ENCODE peak calls at places on chromosomes 16 and 17, in four cellular contexts. One of them, this sample, is unnamed. For H3K9me3 and H3K4me1, the result is how much of the 10 kb centered on the place peaks cover.

GRCh38 chr17:48678141-48678971 is 44.0 kb downstream of the PRAC1 start:
- DNase-seq in Peyer's patch: peak
- DNase-seq in HepG2: peak
- DNase-seq in sigmoid colon: peak
- DNase-seq in this sample: peak

GRCh38 chr17:48530887-48531272 is at the start of gene HOXB1:
- DNase-seq in Peyer's patch: no peak
- DNase-seq in HepG2: no peak
- DNase-seq in sigmoid colon: no peak
- DNase-seq in this sample: no peak

GRCh38 chr17:80819422-80820164 is 172.0 kb upstream of the CHMP6 start:
- DNase-seq in Peyer's patch: peak
- DNase-seq in HepG2: peak
- DNase-seq in sigmoid colon: peak
- DNase-seq in this sample: no peak

GRCh38 chr17:63827801-63828221 is 348 bp upstream of the FTSJ3 start:
- DNase-seq in Peyer's patch: no peak
- DNase-seq in HepG2: no peak
- DNase-seq in sigmoid colon: no peak
- DNase-seq in this sample: no peak

GRCh38 chr17:8162997-8163977 is 539 bp upstream of the VAMP2 start:
- DNase-seq in Peyer's patch: peak
- DNase-seq in HepG2: no peak
- DNase-seq in sigmoid colon: peak
- DNase-seq in this sample: no peak

GRCh38 chr16:84513111-84514065 is 8.9 kb upstream of the MEAK7 start:
- DNase-seq in Peyer's patch: no peak
- DNase-seq in HepG2: no peak
- DNase-seq in sigmoid colon: peak
- DNase-seq in this sample: no peak

GRCh38 chr17:73342057-73342522 is 30.3 kb upstream of the CDC42EP4 start:
- DNase-seq in Peyer's patch: no peak
- DNase-seq in HepG2: no peak
- DNase-seq in sigmoid colon: peak
- DNase-seq in this sample: peak

GRCh38 chr17:48223945-48224344 is 116.4 kb downstream of the SNX11 start:
- DNase-seq in Peyer's patch: no peak
- DNase-seq in HepG2: no peak
- DNase-seq in sigmoid colon: no peak
- DNase-seq in this sample: no peak

GRCh38 chr17:62809656-62810055 is 1.5 kb upstream of the MARCHF10 start:
- DNase-seq in Peyer's patch: no peak
- DNase-seq in HepG2: no peak
- DNase-seq in sigmoid colon: no peak
- DNase-seq in this sample: no peak

GRCh38 chr16:16120382-16121184 is 102.7 kb downstream of the ABCC6 start:
- DNase-seq in Peyer's patch: no peak
- DNase-seq in HepG2: no peak
- DNase-seq in sigmoid colon: peak
- DNase-seq in this sample: peak

GRCh38 chr17:11853321-11854151 is 143.7 kb downstream of the ZNF18 start:
- DNase-seq in Peyer's patch: no peak
- DNase-seq in HepG2: no peak
- DNase-seq in sigmoid colon: no peak
- DNase-seq in this sample: no peak

GRCh38 chr16:4882633-4883285 is 35.5 kb downstream of the UBN1 start:
- DNase-seq in Peyer's patch: no peak
- DNase-seq in HepG2: no peak
- DNase-seq in sigmoid colon: no peak
- DNase-seq in this sample: no peak

GRCh38 chr17:4899341-4900230 is at the start of gene C17orf107:
- DNase-seq in Peyer's patch: peak
- DNase-seq in HepG2: no peak
- DNase-seq in sigmoid colon: peak
- DNase-seq in this sample: peak

GRCh38 chr17:16374129-16374528 is 6.8 kb upstream of the UBB start:
- DNase-seq in Peyer's patch: no peak
- DNase-seq in HepG2: no peak
- DNase-seq in sigmoid colon: peak
- DNase-seq in this sample: no peak

GRCh38 chr17:17849147-17849820 is 12.5 kb upstream of the SREBF1 start:
- DNase-seq in Peyer's patch: no peak
- DNase-seq in HepG2: peak
- DNase-seq in sigmoid colon: peak
- DNase-seq in this sample: peak

GRCh38 chr16:66970775-66971725 is 10.0 kb downstream of the CES3 start:
- DNase-seq in Peyer's patch: no peak
- DNase-seq in HepG2: no peak
- DNase-seq in sigmoid colon: no peak
- DNase-seq in this sample: no peak

GRCh38 chr17:31388351-31388750 is 3.1 kb upstream of the RAB11FIP4 start:
- DNase-seq in Peyer's patch: no peak
- DNase-seq in HepG2: no peak
- DNase-seq in sigmoid colon: no peak
- DNase-seq in this sample: no peak

GRCh38 chr16:2148714-2149629 is 547 bp downstream of the RAB26 start:
- DNase-seq in Peyer's patch: no peak
- DNase-seq in HepG2: no peak
- DNase-seq in sigmoid colon: no peak
- DNase-seq in this sample: no peak

GRCh38 chr17:36608794-36609497 is 7.6 kb downstream of the MRM1 start:
- DNase-seq in Peyer's patch: peak
- DNase-seq in HepG2: no peak
- DNase-seq in sigmoid colon: no peak
- DNase-seq in this sample: no peak

GRCh38 chr16:11109551-11109950 is 146.5 kb downstream of the SOCS1 start:
- DNase-seq in Peyer's patch: peak
- DNase-seq in HepG2: no peak
- DNase-seq in sigmoid colon: no peak
- DNase-seq in this sample: no peak

GRCh38 chr17:50502643-50502990 is 5.6 kb upstream of the MYCBPAP start:
- DNase-seq in Peyer's patch: peak
- DNase-seq in HepG2: no peak
- DNase-seq in sigmoid colon: no peak
- DNase-seq in this sample: no peak

GRCh38 chr16:16882766-16883165 is 503.8 kb downstream of the NPIPA7 start:
- DNase-seq in Peyer's patch: no peak
- DNase-seq in HepG2: no peak
- DNase-seq in sigmoid colon: no peak
- DNase-seq in this sample: no peak

GRCh38 chr17:19021622-19022083 is 17.1 kb upstream of the FAM83G start:
- DNase-seq in Peyer's patch: no peak
- DNase-seq in HepG2: no peak
- DNase-seq in sigmoid colon: no peak
- DNase-seq in this sample: no peak

GRCh38 chr16:70747703-70748631 is 53.0 kb downstream of the VAC14 start:
- DNase-seq in Peyer's patch: no peak
- DNase-seq in HepG2: no peak
- DNase-seq in sigmoid colon: no peak
- DNase-seq in this sample: no peak

GRCh38 chr16:12078405-12079245 is 102.1 kb downstream of the SNX29 start:
- DNase-seq in Peyer's patch: no peak
- DNase-seq in HepG2: no peak
- DNase-seq in sigmoid colon: no peak
- DNase-seq in this sample: no peak

GRCh38 chr17:45077643-45078042 is 16.5 kb downstream of the NMT1 start:
- DNase-seq in Peyer's patch: no peak
- DNase-seq in HepG2: no peak
- DNase-seq in sigmoid colon: no peak
- DNase-seq in this sample: no peak

GRCh38 chr16:88973007-88973410 is 4.0 kb downstream of the CBFA2T3 start:
- DNase-seq in Peyer's patch: no peak
- DNase-seq in HepG2: no peak
- DNase-seq in sigmoid colon: no peak
- DNase-seq in this sample: no peak

GRCh38 chr16:66801320-66802105 is at the start of gene TERB1:
- DNase-seq in Peyer's patch: no peak
- DNase-seq in HepG2: no peak
- DNase-seq in sigmoid colon: no peak
- DNase-seq in this sample: no peak

GRCh38 chr17:64262422-64263260 is at the start of gene TEX2:
- DNase-seq in Peyer's patch: peak
- DNase-seq in HepG2: peak
- DNase-seq in sigmoid colon: peak
- DNase-seq in this sample: peak

GRCh38 chr17:57892146-57892819 is 42.4 kb upstream of the MRPS23 start:
- DNase-seq in Peyer's patch: peak
- DNase-seq in HepG2: peak
- DNase-seq in sigmoid colon: peak
- DNase-seq in this sample: peak

GRCh38 chr16:89764711-89765201 is 43.4 kb downstream of the ZNF276 start:
- DNase-seq in Peyer's patch: peak
- DNase-seq in HepG2: no peak
- DNase-seq in sigmoid colon: no peak
- DNase-seq in this sample: no peak

GRCh38 chr17:59310263-59310920 is 21.1 kb upstream of the YPEL2 start:
- DNase-seq in Peyer's patch: no peak
- DNase-seq in HepG2: no peak
- DNase-seq in sigmoid colon: no peak
- DNase-seq in this sample: no peak

GRCh38 chr17:72492494-72492893 is 371.7 kb downstream of the SOX9 start:
- DNase-seq in Peyer's patch: no peak
- DNase-seq in HepG2: peak
- DNase-seq in sigmoid colon: no peak
- DNase-seq in this sample: no peak

GRCh38 chr17:44555056-44555455 is 2.2 kb upstream of the FZD2 start:
- DNase-seq in Peyer's patch: no peak
- DNase-seq in HepG2: no peak
- DNase-seq in sigmoid colon: no peak
- DNase-seq in this sample: no peak

GRCh38 chr17:39208136-39208535 is 8.1 kb downstream of the RPL19 start:
- DNase-seq in Peyer's patch: no peak
- DNase-seq in HepG2: no peak
- DNase-seq in sigmoid colon: no peak
- DNase-seq in this sample: no peak

GRCh38 chr17:39210093-39210434 is 10.0 kb downstream of the RPL19 start:
- DNase-seq in Peyer's patch: no peak
- DNase-seq in HepG2: no peak
- DNase-seq in sigmoid colon: no peak
- DNase-seq in this sample: no peak

GRCh38 chr17:39208893-39209292 is 8.8 kb downstream of the RPL19 start:
- DNase-seq in Peyer's patch: peak
- DNase-seq in HepG2: no peak
- DNase-seq in sigmoid colon: no peak
- DNase-seq in this sample: no peak

GRCh38 chr17:39212200-39212810 is 12.2 kb downstream of the RPL19 start:
- DNase-seq in Peyer's patch: no peak
- DNase-seq in HepG2: no peak
- DNase-seq in sigmoid colon: no peak
- DNase-seq in this sample: no peak

DNA sequence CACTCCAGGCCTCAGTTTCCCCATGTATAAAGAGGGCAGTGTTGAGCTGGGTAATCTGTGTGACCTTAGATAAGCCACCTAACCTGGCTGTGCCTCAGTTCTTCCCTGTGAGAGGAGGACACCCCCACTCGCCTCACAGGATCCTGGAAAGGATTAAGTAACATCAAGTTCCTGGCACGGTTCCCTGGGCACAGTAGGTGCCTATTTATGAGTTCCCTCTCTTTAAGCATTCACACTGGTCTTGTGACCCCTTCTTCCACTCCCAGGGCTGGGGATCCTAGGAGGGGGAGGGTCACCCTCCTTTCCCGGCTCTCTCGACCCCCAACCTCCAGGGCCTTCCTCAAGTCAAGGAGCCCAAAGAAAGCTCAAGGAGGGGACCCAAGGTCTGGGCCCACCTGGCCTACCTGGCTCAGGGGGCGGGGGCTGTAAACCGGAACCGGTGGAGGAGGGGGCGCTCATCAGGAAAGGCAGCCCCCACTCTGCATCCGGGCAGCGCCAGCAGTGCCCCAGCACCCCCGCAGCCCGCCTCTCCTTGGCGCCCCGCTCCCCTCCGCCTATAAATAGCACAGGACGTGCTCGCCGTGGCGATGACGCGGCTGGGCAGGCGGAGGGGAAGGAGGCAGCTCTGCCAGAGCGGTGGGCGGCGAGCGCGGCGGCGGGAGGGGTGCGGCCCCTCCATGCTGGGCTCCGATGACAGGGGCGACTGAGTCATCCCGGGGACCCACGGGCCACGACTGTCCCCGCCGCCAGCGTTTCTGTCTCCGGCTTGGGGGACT is 9.4 kb downstream of the RPL19 start:
- DNase-seq in Peyer's patch: no peak
- DNase-seq in HepG2: no peak
- DNase-seq in sigmoid colon: peak
- DNase-seq in this sample: peak
- H3K4me3 ChIP-seq in Peyer's patch: peak
- H3K4me3 ChIP-seq in HepG2: no peak
- H3K4me3 ChIP-seq in sigmoid colon: peak
- H3K4me3 ChIP-seq in this sample: peak

GRCh38 chr17:83202002-83203000 is 122.9 kb downstream of the METRNL start:
- DNase-seq in Peyer's patch: peak
- DNase-seq in HepG2: no peak
- DNase-seq in sigmoid colon: peak
- DNase-seq in this sample: peak
- H3K9me3 ChIP-seq in Peyer's patch: under half
- H3K9me3 ChIP-seq in HepG2: under half
- H3K9me3 ChIP-seq in sigmoid colon: under half
- H3K9me3 ChIP-seq in this sample: under half

GRCh38 chr17:1375615-1376014 is 24.4 kb downstream of the YWHAE start:
- DNase-seq in Peyer's patch: no peak
- DNase-seq in HepG2: no peak
- DNase-seq in sigmoid colon: no peak
- DNase-seq in this sample: no peak

GRCh38 chr17:1376061-1376460 is 24.0 kb downstream of the YWHAE start:
- DNase-seq in Peyer's patch: no peak
- DNase-seq in HepG2: no peak
- DNase-seq in sigmoid colon: no peak
- DNase-seq in this sample: no peak

GRCh38 chr17:1379930-1380313 is 20.1 kb downstream of the YWHAE start:
- DNase-seq in Peyer's patch: no peak
- DNase-seq in HepG2: no peak
- DNase-seq in sigmoid colon: no peak
- DNase-seq in this sample: no peak

GRCh38 chr17:1379208-1379929 is 20.7 kb downstream of the YWHAE start:
- DNase-seq in Peyer's patch: no peak
- DNase-seq in HepG2: no peak
- DNase-seq in sigmoid colon: no peak
- DNase-seq in this sample: no peak

GRCh38 chr17:1377334-1377733 is 22.7 kb downstream of the YWHAE start:
- DNase-seq in Peyer's patch: no peak
- DNase-seq in HepG2: no peak
- DNase-seq in sigmoid colon: no peak
- DNase-seq in this sample: no peak
- H3K4me1 ChIP-seq in Peyer's patch: under half
- H3K4me1 ChIP-seq in HepG2: under half
- H3K4me1 ChIP-seq in sigmoid colon: half or more
- H3K4me1 ChIP-seq in this sample: half or more

DNA sequence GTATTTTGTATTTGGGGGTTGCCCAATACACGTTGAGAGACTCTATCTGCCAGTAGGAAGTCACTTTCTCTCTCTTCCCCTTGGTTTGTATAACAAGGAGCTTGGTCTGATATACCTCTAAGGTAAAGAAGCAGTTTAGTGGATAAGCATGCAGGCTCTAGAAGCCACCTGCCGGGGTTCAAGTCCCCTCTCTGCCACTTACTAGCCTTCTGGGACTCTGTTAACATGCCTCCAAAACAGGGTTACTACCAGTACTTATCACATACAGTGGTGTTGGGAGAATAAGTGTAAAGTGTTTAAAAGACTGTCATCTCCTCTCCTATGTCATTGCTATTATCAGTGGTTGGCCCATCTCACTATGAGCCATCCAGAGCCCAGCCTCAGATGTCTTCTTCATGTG is 156.1 kb upstream of the HS3ST3A1 start:
- DNase-seq in Peyer's patch: no peak
- DNase-seq in HepG2: no peak
- DNase-seq in sigmoid colon: no peak
- DNase-seq in this sample: no peak
- H3K4me3 ChIP-seq in Peyer's patch: no peak
- H3K4me3 ChIP-seq in HepG2: no peak
- H3K4me3 ChIP-seq in sigmoid colon: no peak
- H3K4me3 ChIP-seq in this sample: no peak